ENCODE peak calls at places on chromosomes 7 and 10, in eight cellular contexts. R, U, P, W, F, M, E and Q are unnamed samples. For H3K4me1 and H3K9me2, the result is how much of the 10 kb centered on the place peaks cover.

GRCh38 chr7:157238087-157238486 is 98.7 kb upstream of the DNAJB6 start:
- DNase-seq in R (no peak), U (no peak), P (no peak), W (no peak), F (peak), M (no peak), E (no peak), Q (no peak)

GRCh38 chr7:38863609-38864291 is 45.2 kb downstream of the VPS41 start:
- DNase-seq in R (no peak), U (peak), P (peak), W (peak), F (peak), M (no peak), E (no peak), Q (no peak)

GRCh38 chr7:151366872-151367207 is 25.2 kb downstream of the NUB1 start:
- DNase-seq in R (peak), U (no peak), P (no peak), W (no peak), F (no peak), M (no peak), E (no peak), Q (no peak)

GRCh38 chr7:57178768-57179139 is 46.5 kb upstream of the ZNF479 start:
- DNase-seq in R (no peak), U (no peak), P (no peak), W (no peak), F (no peak), M (no peak), E (no peak), Q (no peak)

GRCh38 chr10:124106241-124106905 is 13.0 kb upstream of the CHST15 start:
- DNase-seq in R (peak), U (peak), P (peak), W (peak), F (no peak), M (peak), E (peak), Q (peak)

GRCh38 chr10:129491123-129491734 is 24.2 kb downstream of the MGMT start:
- DNase-seq in R (peak), U (no peak), P (peak), W (no peak), F (peak), M (no peak), E (peak), Q (peak)

GRCh38 chr10:30160431-30160982 is 101.1 kb upstream of the JCAD start:
- DNase-seq in R (no peak), U (no peak), P (no peak), W (peak), F (no peak), M (no peak), E (no peak), Q (no peak)

GRCh38 chr7:114081606-114082425 is 163.0 kb upstream of the PPP1R3A start:
- DNase-seq in R (peak), U (peak), P (peak), W (peak), F (peak), M (peak), E (no peak), Q (peak)

GRCh38 chr10:13441476-13441875 is 87.3 kb downstream of the BEND7 start:
- DNase-seq in R (no peak), U (no peak), P (no peak), W (no peak), F (no peak), M (no peak), E (no peak), Q (no peak)

GRCh38 chr10:71968553-71969474 is 4.6 kb downstream of the CHST3 start:
- DNase-seq in R (peak), U (peak), P (peak), W (no peak), F (no peak), M (no peak), E (no peak), Q (no peak)

GRCh38 chr10:36455481-36456119 is 669.8 kb upstream of the ANKRD30A start:
- DNase-seq in R (peak), U (no peak), P (peak), W (no peak), F (no peak), M (no peak), E (no peak), Q (no peak)

GRCh38 chr10:36451391-36451790 is 674.0 kb upstream of the ANKRD30A start:
- DNase-seq in R (peak), U (no peak), P (no peak), W (no peak), F (no peak), M (no peak), E (no peak), Q (no peak)

GRCh38 chr10:36450385-36450784 is 675.0 kb upstream of the ANKRD30A start:
- DNase-seq in R (peak), U (no peak), P (no peak), W (peak), F (peak), M (no peak), E (no peak), Q (no peak)

GRCh38 chr10:36448760-36449681 is 676.4 kb upstream of the ANKRD30A start:
- DNase-seq in R (no peak), U (no peak), P (no peak), W (no peak), F (peak), M (no peak), E (no peak), Q (no peak)

GRCh38 chr10:36452851-36453250 is 672.5 kb upstream of the ANKRD30A start:
- DNase-seq in R (no peak), U (no peak), P (no peak), W (no peak), F (no peak), M (no peak), E (no peak), Q (no peak)
- H3K4me1 ChIP-seq in R (under half), U (under half), P (under half), W (under half), F (under half), M (under half), E (under half), Q (under half)

GRCh38 chr10:5902511-5903274 is 12.7 kb downstream of the FBH1 start:
- DNase-seq in R (no peak), U (no peak), P (no peak), W (no peak), F (no peak), M (no peak), E (no peak), Q (no peak)
- H3K9me2 ChIP-seq in R (under half), U (under half), P (under half), W (under half), F (under half), M (under half), E (under half), Q (under half)

GRCh38 chr10:86135191-86135590 is 231.4 kb downstream of the GRID1 start:
- DNase-seq in R (no peak), U (no peak), P (no peak), W (no peak), F (no peak), M (no peak), E (no peak), Q (no peak)
- H3K27ac ChIP-seq in R (no peak), U (no peak), P (no peak), W (no peak), F (no peak), M (no peak), E (no peak), Q (no peak)

DNA sequence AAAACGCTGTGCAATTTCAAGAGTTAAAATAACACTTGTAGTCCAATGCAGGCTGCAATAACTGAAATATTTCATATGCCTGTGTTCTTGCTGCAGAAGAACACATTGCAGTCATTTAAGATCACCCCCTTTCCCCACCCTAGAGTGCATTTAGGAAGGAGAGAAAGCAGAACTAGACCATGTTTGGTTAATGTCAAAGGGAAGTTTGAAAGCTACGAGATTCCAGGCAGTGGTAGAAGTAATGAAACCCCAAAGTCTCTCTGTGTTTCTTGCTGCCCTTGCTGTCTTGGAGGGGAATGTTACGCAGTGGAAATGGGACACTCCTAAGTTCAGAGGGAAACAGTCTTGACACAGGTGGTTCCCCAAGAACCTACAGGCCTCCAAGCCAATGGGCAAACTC is 242.9 kb downstream of the PTEN start:
- DNase-seq in R (no peak), U (no peak), P (no peak), W (no peak), F (no peak), M (no peak), E (peak), Q (peak)
- H3K4me1 ChIP-seq in R (under half), U (under half), P (under half), W (under half), F (under half), M (under half), E (half or more), Q (half or more)

DNA sequence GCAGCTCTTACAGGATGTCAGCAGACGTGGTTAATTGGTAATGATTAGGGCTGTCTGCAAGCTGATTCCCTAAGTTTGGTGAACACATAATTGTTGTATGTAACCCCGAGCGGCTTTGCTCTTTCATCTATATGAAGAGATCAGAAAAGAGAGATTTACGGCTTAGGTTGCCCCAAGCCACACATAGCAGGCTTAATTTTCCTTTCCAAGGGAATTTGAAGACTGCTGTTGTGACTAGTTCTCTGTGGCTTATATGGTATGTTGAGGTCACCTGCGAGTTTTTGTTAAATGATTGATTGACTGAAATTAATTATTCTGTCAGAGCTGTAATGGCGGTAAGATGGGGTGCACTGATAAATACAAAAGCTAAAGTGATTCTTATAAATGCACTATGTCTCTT is 759.4 kb downstream of the LRMDA start:
- DNase-seq in R (no peak), U (no peak), P (no peak), W (no peak), F (no peak), M (no peak), E (no peak), Q (no peak)
- H3K9me2 ChIP-seq in R (under half), U (under half), P (under half), W (under half), F (under half), M (under half), E (under half), Q (under half)

DNA sequence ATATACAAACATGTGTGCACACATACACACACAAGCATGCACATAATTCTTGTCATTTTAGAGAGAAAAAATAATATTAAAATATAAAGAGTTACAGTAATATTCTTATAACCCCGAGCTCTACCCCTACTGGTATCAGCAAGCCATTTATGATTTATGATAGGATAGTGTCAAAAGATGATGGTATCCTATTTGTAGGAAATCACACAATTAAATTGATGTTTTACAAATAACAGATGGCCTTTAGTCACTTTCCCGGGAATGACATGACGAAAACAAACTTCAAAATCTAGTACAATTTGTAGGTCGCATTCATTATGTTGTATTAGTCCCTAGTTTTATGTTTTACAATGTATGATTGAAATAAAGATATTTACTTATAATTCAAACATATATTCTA is 36.8 kb downstream of the THSD7A start:
- DNase-seq in R (no peak), U (no peak), P (no peak), W (no peak), F (no peak), M (no peak), E (no peak), Q (no peak)
- H3K27ac ChIP-seq in R (no peak), U (no peak), P (no peak), W (no peak), F (no peak), M (no peak), E (no peak), Q (no peak)